ENCODE peak calls at places on chromosomes 3 and 15, in six cellular contexts. One of them, this sample, is unnamed.

GRCh38 chr3:192514754-192515660 is 212.3 kb downstream of the FGF12 start:
- DNase-seq in foreskin fibroblast: no peak
- DNase-seq in activated CD4-positive, alpha-beta T cell treated with anti-CD3 and anti-CD28 coated beads for 24 hours: no peak
- DNase-seq in iPS-NIHi11: peak; percentile 79
- DNase-seq in KBM-7: no peak
- DNase-seq in pancreas: peak; percentile 86
- DNase-seq in this sample: no peak

GRCh38 chr3:32817561-32818430 is at the start of gene TRIM71:
- DNase-seq in activated CD4-positive, alpha-beta T cell treated with anti-CD3 and anti-CD28 coated beads for 24 hours: peak; percentile 17
- DNase-seq in foreskin fibroblast: no peak
- DNase-seq in KBM-7: peak; percentile 58
- DNase-seq in pancreas: no peak
- DNase-seq in iPS-NIHi11: no peak
- DNase-seq in this sample: no peak

GRCh38 chr3:133258358-133258757 is 141.5 kb upstream of the BFSP2 start:
- DNase-seq in foreskin fibroblast: no peak
- DNase-seq in KBM-7: no peak
- DNase-seq in iPS-NIHi11: no peak
- DNase-seq in activated CD4-positive, alpha-beta T cell treated with anti-CD3 and anti-CD28 coated beads for 24 hours: no peak
- DNase-seq in pancreas: no peak
- DNase-seq in this sample: no peak

GRCh38 chr3:27658741-27659140 is 63.4 kb downstream of the EOMES start:
- DNase-seq in iPS-NIHi11: no peak
- DNase-seq in pancreas: no peak
- DNase-seq in foreskin fibroblast: no peak
- DNase-seq in activated CD4-positive, alpha-beta T cell treated with anti-CD3 and anti-CD28 coated beads for 24 hours: no peak
- DNase-seq in KBM-7: no peak
- DNase-seq in this sample: peak; percentile 26

GRCh38 chr3:190514163-190515153 is 573 bp downstream of the IL1RAP start:
- DNase-seq in activated CD4-positive, alpha-beta T cell treated with anti-CD3 and anti-CD28 coated beads for 24 hours: peak; percentile 31
- DNase-seq in KBM-7: peak; percentile 57
- DNase-seq in foreskin fibroblast: peak; percentile 52
- DNase-seq in pancreas: peak; percentile 31
- DNase-seq in iPS-NIHi11: peak; percentile 40
- DNase-seq in this sample: peak; percentile 56

GRCh38 chr3:88219138-88219792 is 69.5 kb downstream of the C3orf38 start:
- DNase-seq in KBM-7: peak; percentile 47
- DNase-seq in foreskin fibroblast: peak; percentile 3
- DNase-seq in activated CD4-positive, alpha-beta T cell treated with anti-CD3 and anti-CD28 coated beads for 24 hours: no peak
- DNase-seq in pancreas: peak; percentile 47
- DNase-seq in iPS-NIHi11: peak; percentile 80
- DNase-seq in this sample: peak; percentile 44

GRCh38 chr3:195117978-195118581 is 152.9 kb downstream of the XXYLT1 start:
- DNase-seq in activated CD4-positive, alpha-beta T cell treated with anti-CD3 and anti-CD28 coated beads for 24 hours: no peak
- DNase-seq in KBM-7: peak; percentile 90
- DNase-seq in iPS-NIHi11: no peak
- DNase-seq in pancreas: no peak
- DNase-seq in foreskin fibroblast: no peak
- DNase-seq in this sample: no peak

GRCh38 chr3:21839181-21839580 is 88.2 kb upstream of the ZNF385D start:
- DNase-seq in iPS-NIHi11: no peak
- DNase-seq in activated CD4-positive, alpha-beta T cell treated with anti-CD3 and anti-CD28 coated beads for 24 hours: no peak
- DNase-seq in KBM-7: no peak
- DNase-seq in pancreas: no peak
- DNase-seq in foreskin fibroblast: no peak
- DNase-seq in this sample: no peak

GRCh38 chr3:105793040-105793439 is 75.8 kb downstream of the CBLB start:
- DNase-seq in KBM-7: no peak
- DNase-seq in activated CD4-positive, alpha-beta T cell treated with anti-CD3 and anti-CD28 coated beads for 24 hours: no peak
- DNase-seq in foreskin fibroblast: no peak
- DNase-seq in iPS-NIHi11: peak; percentile 8
- DNase-seq in pancreas: no peak
- DNase-seq in this sample: no peak

GRCh38 chr15:65979316-65979715 is 110.0 kb downstream of the RAB11A start:
- DNase-seq in KBM-7: no peak
- DNase-seq in activated CD4-positive, alpha-beta T cell treated with anti-CD3 and anti-CD28 coated beads for 24 hours: no peak
- DNase-seq in iPS-NIHi11: no peak
- DNase-seq in pancreas: no peak
- DNase-seq in foreskin fibroblast: no peak
- DNase-seq in this sample: peak; percentile 75

GRCh38 chr3:122928396-122929187 is 99.0 kb downstream of the SEMA5B start:
- DNase-seq in iPS-NIHi11: no peak
- DNase-seq in activated CD4-positive, alpha-beta T cell treated with anti-CD3 and anti-CD28 coated beads for 24 hours: no peak
- DNase-seq in foreskin fibroblast: no peak
- DNase-seq in pancreas: no peak
- DNase-seq in KBM-7: no peak
- DNase-seq in this sample: no peak

GRCh38 chr3:136105044-136105443 is 91.1 kb downstream of the MSL2 start:
- DNase-seq in activated CD4-positive, alpha-beta T cell treated with anti-CD3 and anti-CD28 coated beads for 24 hours: no peak
- DNase-seq in pancreas: no peak
- DNase-seq in iPS-NIHi11: no peak
- DNase-seq in foreskin fibroblast: no peak
- DNase-seq in KBM-7: peak; percentile 48
- DNase-seq in this sample: no peak

GRCh38 chr3:153463895-153464294 is 301.9 kb downstream of the RAP2B start:
- DNase-seq in KBM-7: peak; percentile 5
- DNase-seq in iPS-NIHi11: no peak
- DNase-seq in activated CD4-positive, alpha-beta T cell treated with anti-CD3 and anti-CD28 coated beads for 24 hours: no peak
- DNase-seq in foreskin fibroblast: no peak
- DNase-seq in pancreas: no peak
- DNase-seq in this sample: no peak

GRCh38 chr3:14768881-14769280 is 49.9 kb upstream of the FGD5 start:
- DNase-seq in pancreas: no peak
- DNase-seq in KBM-7: no peak
- DNase-seq in activated CD4-positive, alpha-beta T cell treated with anti-CD3 and anti-CD28 coated beads for 24 hours: no peak
- DNase-seq in iPS-NIHi11: no peak
- DNase-seq in foreskin fibroblast: no peak
- DNase-seq in this sample: no peak

GRCh38 chr15:48005921-48006541 is 114.8 kb upstream of the SLC24A5 start:
- DNase-seq in pancreas: no peak
- DNase-seq in foreskin fibroblast: peak; percentile 6
- DNase-seq in KBM-7: no peak
- DNase-seq in iPS-NIHi11: peak; percentile 41
- DNase-seq in activated CD4-positive, alpha-beta T cell treated with anti-CD3 and anti-CD28 coated beads for 24 hours: no peak
- DNase-seq in this sample: peak; percentile 97

GRCh38 chr3:128872744-128873143 is 6.7 kb upstream of the ACAD9 start:
- DNase-seq in pancreas: no peak
- DNase-seq in KBM-7: no peak
- DNase-seq in activated CD4-positive, alpha-beta T cell treated with anti-CD3 and anti-CD28 coated beads for 24 hours: no peak
- DNase-seq in iPS-NIHi11: no peak
- DNase-seq in foreskin fibroblast: no peak
- DNase-seq in this sample: no peak

GRCh38 chr3:178665747-178666146 is 129.5 kb downstream of the KCNMB2 start:
- DNase-seq in KBM-7: no peak
- DNase-seq in activated CD4-positive, alpha-beta T cell treated with anti-CD3 and anti-CD28 coated beads for 24 hours: no peak
- DNase-seq in iPS-NIHi11: no peak
- DNase-seq in foreskin fibroblast: no peak
- DNase-seq in pancreas: no peak
- DNase-seq in this sample: no peak

GRCh38 chr3:134363381-134363755 is 10.9 kb downstream of the AMOTL2 start:
- DNase-seq in iPS-NIHi11: no peak
- DNase-seq in activated CD4-positive, alpha-beta T cell treated with anti-CD3 and anti-CD28 coated beads for 24 hours: no peak
- DNase-seq in foreskin fibroblast: no peak
- DNase-seq in KBM-7: no peak
- DNase-seq in pancreas: no peak
- DNase-seq in this sample: no peak